ENCODE peak calls at places on chromosomes 6 and 20, in six cellular contexts. A is Calu3, M is neural crest cell, I is upper lobe of left lung, W is heart left ventricle, N is adrenal gland. U is an unnamed sample.

GRCh38 chr6:136737343-136738177 is 54.7 kb downstream of the MAP3K5 start:
- DNase-seq in A (no peak), W (no peak), M (no peak), N (peak; percentile 59), I (no peak), U (no peak)

GRCh38 chr6:169958510-169958909 is 207.1 kb downstream of the ERMARD start:
- DNase-seq in M (no peak), A (no peak), W (no peak), I (no peak), N (no peak), U (no peak)

GRCh38 chr20:1202762-1203504 is at the start of gene C20orf202:
- DNase-seq in W (no peak), N (no peak), A (no peak), I (no peak), M (no peak), U (no peak)

GRCh38 chr6:143953922-143954321 is 54.1 kb downstream of the PLAGL1 start:
- DNase-seq in N (no peak), W (no peak), I (no peak), A (no peak), M (no peak), U (no peak)

GRCh38 chr6:50180646-50181045 is 130.9 kb upstream of the DEFB112 start:
- DNase-seq in I (no peak), M (no peak), A (no peak), N (no peak), W (no peak), U (no peak)

GRCh38 chr6:142850653-142851434 is 94.1 kb downstream of the HIVEP2 start:
- DNase-seq in W (no peak), M (no peak), A (no peak), I (no peak), N (no peak), U (no peak)

GRCh38 chr6:15335385-15335784 is 89.5 kb downstream of the JARID2 start:
- DNase-seq in M (no peak), I (no peak), A (no peak), W (no peak), N (no peak), U (no peak)

GRCh38 chr20:60921021-60921622 is 330.9 kb upstream of the CDH4 start:
- DNase-seq in A (no peak), I (no peak), W (no peak), M (peak; percentile 65), N (no peak), U (no peak)

GRCh38 chr6:154606457-154606856 is 96.0 kb upstream of the CNKSR3 start:
- DNase-seq in M (no peak), A (peak; percentile 1), W (no peak), N (no peak), I (no peak), U (no peak)

GRCh38 chr20:4401601-4402000 is 320.1 kb upstream of the PRND start:
- DNase-seq in I (no peak), A (no peak), M (no peak), W (no peak), N (no peak), U (no peak)

GRCh38 chr6:1729133-1729751 is 119.5 kb downstream of the FOXC1 start:
- DNase-seq in I (no peak), W (no peak), A (no peak), M (no peak), N (no peak), U (no peak)

GRCh38 chr6:14092861-14093789 is 24.4 kb upstream of the CD83 start:
- DNase-seq in N (no peak), A (no peak), M (no peak), W (no peak), I (no peak), U (no peak)

GRCh38 chr20:41131594-41132387 is 5.6 kb upstream of the PLCG1 start:
- DNase-seq in W (no peak), I (no peak), M (no peak), N (no peak), A (no peak), U (no peak)

GRCh38 chr6:168158280-168158979 is 79.4 kb upstream of the FRMD1 start:
- DNase-seq in N (no peak), W (no peak), M (no peak), I (no peak), A (peak; percentile 32), U (peak; percentile 62)

GRCh38 chr6:1244278-1244677 is 67.6 kb upstream of the FOXQ1 start:
- DNase-seq in I (no peak), A (no peak), N (no peak), W (no peak), M (no peak), U (no peak)

GRCh38 chr20:35146922-35147574 is at the start of gene EDEM2:
- DNase-seq in W (peak; percentile 98), N (peak; percentile 95), M (peak; percentile 98), A (peak; percentile 98), I (peak; percentile 99), U (peak; percentile 99)

GRCh38 chr6:138094260-138094659 is 13.0 kb downstream of the PERP start:
- DNase-seq in M (no peak), W (no peak), I (no peak), A (no peak), N (no peak), U (no peak)
- TF ChIP-seq CTCF in M (no peak), W (no peak), I (no peak), A (no peak), N (no peak), U (no peak)

GRCh38 chr6:94254689-94255088 is 835.3 kb upstream of the EPHA7 start:
- DNase-seq in M (no peak), W (no peak), I (no peak), A (no peak), N (no peak), U (no peak)
- TF ChIP-seq CTCF in M (peak; percentile 66), W (peak; percentile 25), I (no peak), A (no peak), N (no peak), U (peak; percentile 68)

DNA sequence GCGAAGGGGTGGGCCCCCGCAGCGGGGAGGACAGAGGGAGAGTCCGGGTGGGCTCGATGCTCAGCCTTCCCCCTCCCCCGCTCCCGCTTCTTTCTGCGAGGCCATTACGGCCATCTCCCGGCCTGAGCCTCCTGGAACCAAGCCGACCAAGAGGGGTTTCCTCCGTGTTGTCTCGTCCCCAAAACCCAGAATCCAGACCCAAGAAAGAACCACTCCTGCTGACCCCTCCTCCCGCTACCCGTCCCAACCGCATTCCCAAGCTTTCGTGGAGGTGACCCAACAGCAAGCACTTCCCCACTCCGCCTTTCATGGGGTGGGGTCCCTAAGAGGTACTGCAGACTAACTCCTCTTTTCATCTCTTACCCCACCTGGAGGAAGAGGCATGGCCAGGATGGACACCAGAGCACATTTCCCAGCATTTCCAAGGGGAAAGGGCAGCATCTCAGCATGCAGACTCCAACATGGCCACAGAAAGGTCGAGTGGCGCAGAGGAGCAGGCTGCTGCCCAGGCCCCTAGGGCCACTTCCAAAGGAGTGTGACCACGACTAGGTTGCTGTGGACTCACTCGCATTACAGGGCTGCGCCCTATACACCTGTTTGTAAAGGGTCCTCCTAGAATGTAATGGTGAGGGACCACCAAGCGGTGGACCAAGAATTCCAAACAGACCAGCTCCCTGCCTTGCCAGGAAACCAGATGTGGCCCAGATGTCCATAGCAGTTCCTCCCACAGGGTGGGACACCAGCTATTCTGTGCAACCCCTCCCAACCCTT is 53.5 kb downstream of the MRPL14 start:
- DNase-seq in A (no peak), I (no peak), W (no peak), N (no peak), M (peak; percentile 22), U (no peak)
- TF ChIP-seq CTCF in A (no peak), I (no peak), W (no peak), N (peak; percentile 11), M (no peak), U (no peak)

GRCh38 chr6:44052419-44053011 is 74.7 kb downstream of the MRPL14 start:
- DNase-seq in A (no peak), M (no peak), N (peak; percentile 81), W (no peak), I (no peak), U (no peak)
- TF ChIP-seq CTCF in A (no peak), M (no peak), N (peak; percentile 29), W (no peak), I (no peak), U (no peak)

GRCh38 chr6:129749749-129750120 is 39.8 kb upstream of the ARHGAP18 start:
- DNase-seq in N (no peak), A (no peak), M (no peak), I (no peak), W (no peak), U (no peak)

GRCh38 chr6:129747588-129748112 is 37.7 kb upstream of the ARHGAP18 start:
- DNase-seq in W (no peak), I (no peak), M (no peak), A (no peak), N (no peak), U (no peak)

GRCh38 chr6:129750390-129750789 is 40.4 kb upstream of the ARHGAP18 start:
- DNase-seq in W (no peak), A (no peak), I (no peak), N (no peak), M (no peak), U (no peak)

GRCh38 chr6:129748212-129748900 is 38.4 kb upstream of the ARHGAP18 start:
- DNase-seq in M (no peak), A (peak; percentile 39), W (no peak), I (no peak), N (peak; percentile 55), U (no peak)

GRCh38 chr6:129748901-129749748 is 39.1 kb upstream of the ARHGAP18 start:
- DNase-seq in A (no peak), N (no peak), W (no peak), M (no peak), I (no peak), U (no peak)
- TF ChIP-seq CTCF in A (no peak), N (no peak), W (no peak), M (no peak), I (no peak), U (no peak)